ENCODE peak calls at places on chromosomes 5 and 9, in five cellular contexts. One of them, this sample, is unnamed.
A peak's percentile ranks its signal among the peaks of the same experiment; 100 is the strongest.

GRCh38 chr5:176609724-176610429 is at the start of gene GPRIN1:
- DNase-seq in activated naive CD8-positive, alpha-beta T cell treated with anti-CD3 and anti-CD28 coated beads, Interleukin-2, amount 50 U/mL, for 24 hours: peak; percentile 72
- DNase-seq in activated effector memory CD4-positive, alpha-beta T cell treated with Interleukin-2 at 50 U/mL for 16 hours: peak; percentile 42
- DNase-seq in CD4-positive, CD25-positive, alpha-beta regulatory T cell: peak; percentile 41
- DNase-seq in EL: peak; percentile 70
- DNase-seq in this sample: peak; percentile 84

GRCh38 chr5:140214831-140215230 is 39.8 kb downstream of the CYSTM1 start:
- DNase-seq in activated effector memory CD4-positive, alpha-beta T cell treated with Interleukin-2 at 50 U/mL for 16 hours: no peak
- DNase-seq in CD4-positive, CD25-positive, alpha-beta regulatory T cell: no peak
- DNase-seq in EL: peak; percentile 76
- DNase-seq in activated naive CD8-positive, alpha-beta T cell treated with anti-CD3 and anti-CD28 coated beads, Interleukin-2, amount 50 U/mL, for 24 hours: no peak
- DNase-seq in this sample: no peak

GRCh38 chr9:16445141-16445920 is 425.1 kb downstream of the BNC2 start:
- DNase-seq in CD4-positive, CD25-positive, alpha-beta regulatory T cell: no peak
- DNase-seq in activated naive CD8-positive, alpha-beta T cell treated with anti-CD3 and anti-CD28 coated beads, Interleukin-2, amount 50 U/mL, for 24 hours: no peak
- DNase-seq in EL: peak; percentile 48
- DNase-seq in activated effector memory CD4-positive, alpha-beta T cell treated with Interleukin-2 at 50 U/mL for 16 hours: no peak
- DNase-seq in this sample: peak; percentile 30

GRCh38 chr9:78325343-78325742 is 28.4 kb downstream of the PSAT1 start:
- DNase-seq in EL: peak; percentile 32
- DNase-seq in CD4-positive, CD25-positive, alpha-beta regulatory T cell: no peak
- DNase-seq in activated naive CD8-positive, alpha-beta T cell treated with anti-CD3 and anti-CD28 coated beads, Interleukin-2, amount 50 U/mL, for 24 hours: no peak
- DNase-seq in activated effector memory CD4-positive, alpha-beta T cell treated with Interleukin-2 at 50 U/mL for 16 hours: no peak
- DNase-seq in this sample: no peak

GRCh38 chr5:79069488-79070001 is at the start of the genes BHMT2 and DMGDH:
- DNase-seq in CD4-positive, CD25-positive, alpha-beta regulatory T cell: no peak
- DNase-seq in activated effector memory CD4-positive, alpha-beta T cell treated with Interleukin-2 at 50 U/mL for 16 hours: no peak
- DNase-seq in activated naive CD8-positive, alpha-beta T cell treated with anti-CD3 and anti-CD28 coated beads, Interleukin-2, amount 50 U/mL, for 24 hours: peak; percentile 13
- DNase-seq in EL: peak; percentile 73
- DNase-seq in this sample: no peak

GRCh38 chr5:62208218-62208852 is 97.7 kb upstream of the KIF2A start:
- DNase-seq in activated naive CD8-positive, alpha-beta T cell treated with anti-CD3 and anti-CD28 coated beads, Interleukin-2, amount 50 U/mL, for 24 hours: no peak
- DNase-seq in EL: no peak
- DNase-seq in activated effector memory CD4-positive, alpha-beta T cell treated with Interleukin-2 at 50 U/mL for 16 hours: no peak
- DNase-seq in CD4-positive, CD25-positive, alpha-beta regulatory T cell: no peak
- DNase-seq in this sample: peak; percentile 74

GRCh38 chr5:65907138-65907537 is 19.2 kb upstream of the ERBIN start:
- DNase-seq in activated naive CD8-positive, alpha-beta T cell treated with anti-CD3 and anti-CD28 coated beads, Interleukin-2, amount 50 U/mL, for 24 hours: no peak
- DNase-seq in CD4-positive, CD25-positive, alpha-beta regulatory T cell: no peak
- DNase-seq in EL: peak; percentile 26
- DNase-seq in activated effector memory CD4-positive, alpha-beta T cell treated with Interleukin-2 at 50 U/mL for 16 hours: no peak
- DNase-seq in this sample: peak; percentile 0

GRCh38 chr9:35397216-35397698 is 92.7 kb upstream of the RUSC2 start:
- DNase-seq in CD4-positive, CD25-positive, alpha-beta regulatory T cell: no peak
- DNase-seq in activated naive CD8-positive, alpha-beta T cell treated with anti-CD3 and anti-CD28 coated beads, Interleukin-2, amount 50 U/mL, for 24 hours: no peak
- DNase-seq in activated effector memory CD4-positive, alpha-beta T cell treated with Interleukin-2 at 50 U/mL for 16 hours: no peak
- DNase-seq in EL: no peak
- DNase-seq in this sample: no peak

GRCh38 chr5:124923131-124923530 is 176.7 kb upstream of the ZNF608 start:
- DNase-seq in EL: no peak
- DNase-seq in activated effector memory CD4-positive, alpha-beta T cell treated with Interleukin-2 at 50 U/mL for 16 hours: no peak
- DNase-seq in activated naive CD8-positive, alpha-beta T cell treated with anti-CD3 and anti-CD28 coated beads, Interleukin-2, amount 50 U/mL, for 24 hours: no peak
- DNase-seq in CD4-positive, CD25-positive, alpha-beta regulatory T cell: no peak
- DNase-seq in this sample: peak; percentile 94

GRCh38 chr9:89243296-89244061 is 64.9 kb upstream of the SHC3 start:
- DNase-seq in EL: no peak
- DNase-seq in activated effector memory CD4-positive, alpha-beta T cell treated with Interleukin-2 at 50 U/mL for 16 hours: no peak
- DNase-seq in CD4-positive, CD25-positive, alpha-beta regulatory T cell: no peak
- DNase-seq in activated naive CD8-positive, alpha-beta T cell treated with anti-CD3 and anti-CD28 coated beads, Interleukin-2, amount 50 U/mL, for 24 hours: no peak
- DNase-seq in this sample: no peak

GRCh38 chr5:133523013-133523658 is 89.2 kb downstream of the FSTL4 start:
- DNase-seq in CD4-positive, CD25-positive, alpha-beta regulatory T cell: no peak
- DNase-seq in activated effector memory CD4-positive, alpha-beta T cell treated with Interleukin-2 at 50 U/mL for 16 hours: no peak
- DNase-seq in activated naive CD8-positive, alpha-beta T cell treated with anti-CD3 and anti-CD28 coated beads, Interleukin-2, amount 50 U/mL, for 24 hours: no peak
- DNase-seq in EL: no peak
- DNase-seq in this sample: no peak

GRCh38 chr5:98121036-98121936 is 652.2 kb upstream of the RGMB start:
- DNase-seq in EL: no peak
- DNase-seq in activated naive CD8-positive, alpha-beta T cell treated with anti-CD3 and anti-CD28 coated beads, Interleukin-2, amount 50 U/mL, for 24 hours: no peak
- DNase-seq in activated effector memory CD4-positive, alpha-beta T cell treated with Interleukin-2 at 50 U/mL for 16 hours: no peak
- DNase-seq in CD4-positive, CD25-positive, alpha-beta regulatory T cell: no peak
- DNase-seq in this sample: no peak

GRCh38 chr9:109477269-109478203 is 20.6 kb downstream of the PTPN3 start:
- DNase-seq in activated naive CD8-positive, alpha-beta T cell treated with anti-CD3 and anti-CD28 coated beads, Interleukin-2, amount 50 U/mL, for 24 hours: no peak
- DNase-seq in EL: no peak
- DNase-seq in activated effector memory CD4-positive, alpha-beta T cell treated with Interleukin-2 at 50 U/mL for 16 hours: no peak
- DNase-seq in CD4-positive, CD25-positive, alpha-beta regulatory T cell: no peak
- DNase-seq in this sample: peak; percentile 41

GRCh38 chr5:149212203-149212951 is 59.3 kb upstream of the AFAP1L1 start:
- DNase-seq in CD4-positive, CD25-positive, alpha-beta regulatory T cell: no peak
- DNase-seq in activated naive CD8-positive, alpha-beta T cell treated with anti-CD3 and anti-CD28 coated beads, Interleukin-2, amount 50 U/mL, for 24 hours: no peak
- DNase-seq in EL: peak; percentile 99
- DNase-seq in activated effector memory CD4-positive, alpha-beta T cell treated with Interleukin-2 at 50 U/mL for 16 hours: no peak
- DNase-seq in this sample: no peak

GRCh38 chr5:154388842-154389241 is 57.0 kb upstream of the SAP30L start:
- DNase-seq in activated effector memory CD4-positive, alpha-beta T cell treated with Interleukin-2 at 50 U/mL for 16 hours: no peak
- DNase-seq in activated naive CD8-positive, alpha-beta T cell treated with anti-CD3 and anti-CD28 coated beads, Interleukin-2, amount 50 U/mL, for 24 hours: no peak
- DNase-seq in EL: no peak
- DNase-seq in CD4-positive, CD25-positive, alpha-beta regulatory T cell: no peak
- DNase-seq in this sample: no peak

GRCh38 chr5:32303755-32304120 is 9.0 kb downstream of the MTMR12 start:
- DNase-seq in CD4-positive, CD25-positive, alpha-beta regulatory T cell: no peak
- DNase-seq in activated naive CD8-positive, alpha-beta T cell treated with anti-CD3 and anti-CD28 coated beads, Interleukin-2, amount 50 U/mL, for 24 hours: no peak
- DNase-seq in EL: no peak
- DNase-seq in activated effector memory CD4-positive, alpha-beta T cell treated with Interleukin-2 at 50 U/mL for 16 hours: no peak
- DNase-seq in this sample: no peak

GRCh38 chr9:13615660-13616615 is 336.4 kb upstream of the MPDZ start:
- DNase-seq in activated effector memory CD4-positive, alpha-beta T cell treated with Interleukin-2 at 50 U/mL for 16 hours: no peak
- DNase-seq in CD4-positive, CD25-positive, alpha-beta regulatory T cell: no peak
- DNase-seq in activated naive CD8-positive, alpha-beta T cell treated with anti-CD3 and anti-CD28 coated beads, Interleukin-2, amount 50 U/mL, for 24 hours: no peak
- DNase-seq in EL: no peak
- DNase-seq in this sample: no peak

GRCh38 chr5:35780236-35780635 is 76.5 kb upstream of the IL7R start:
- DNase-seq in CD4-positive, CD25-positive, alpha-beta regulatory T cell: no peak
- DNase-seq in activated effector memory CD4-positive, alpha-beta T cell treated with Interleukin-2 at 50 U/mL for 16 hours: no peak
- DNase-seq in EL: no peak
- DNase-seq in activated naive CD8-positive, alpha-beta T cell treated with anti-CD3 and anti-CD28 coated beads, Interleukin-2, amount 50 U/mL, for 24 hours: peak; percentile 41
- DNase-seq in this sample: no peak

GRCh38 chr5:164869325-164869724 is 1363.9 kb downstream of the MAT2B start:
- DNase-seq in EL: no peak
- DNase-seq in activated effector memory CD4-positive, alpha-beta T cell treated with Interleukin-2 at 50 U/mL for 16 hours: no peak
- DNase-seq in activated naive CD8-positive, alpha-beta T cell treated with anti-CD3 and anti-CD28 coated beads, Interleukin-2, amount 50 U/mL, for 24 hours: no peak
- DNase-seq in CD4-positive, CD25-positive, alpha-beta regulatory T cell: no peak
- DNase-seq in this sample: no peak

GRCh38 chr9:137095664-137096517 is 9.1 kb downstream of the MAN1B1 start:
- DNase-seq in activated naive CD8-positive, alpha-beta T cell treated with anti-CD3 and anti-CD28 coated beads, Interleukin-2, amount 50 U/mL, for 24 hours: peak; percentile 87
- DNase-seq in activated effector memory CD4-positive, alpha-beta T cell treated with Interleukin-2 at 50 U/mL for 16 hours: peak; percentile 80
- DNase-seq in EL: no peak
- DNase-seq in CD4-positive, CD25-positive, alpha-beta regulatory T cell: peak; percentile 79
- DNase-seq in this sample: no peak

GRCh38 chr9:131422241-131422792 is 28.4 kb downstream of the PRRC2B start:
- DNase-seq in activated effector memory CD4-positive, alpha-beta T cell treated with Interleukin-2 at 50 U/mL for 16 hours: no peak
- DNase-seq in CD4-positive, CD25-positive, alpha-beta regulatory T cell: no peak
- DNase-seq in activated naive CD8-positive, alpha-beta T cell treated with anti-CD3 and anti-CD28 coated beads, Interleukin-2, amount 50 U/mL, for 24 hours: no peak
- DNase-seq in EL: peak; percentile 26
- DNase-seq in this sample: no peak

GRCh38 chr5:68285075-68285827 is 69.7 kb downstream of the PIK3R1 start:
- DNase-seq in EL: no peak
- DNase-seq in activated naive CD8-positive, alpha-beta T cell treated with anti-CD3 and anti-CD28 coated beads, Interleukin-2, amount 50 U/mL, for 24 hours: no peak
- DNase-seq in activated effector memory CD4-positive, alpha-beta T cell treated with Interleukin-2 at 50 U/mL for 16 hours: no peak
- DNase-seq in CD4-positive, CD25-positive, alpha-beta regulatory T cell: no peak
- DNase-seq in this sample: no peak

GRCh38 chr5:43663916-43664315 is 60.9 kb downstream of the NNT start:
- DNase-seq in activated effector memory CD4-positive, alpha-beta T cell treated with Interleukin-2 at 50 U/mL for 16 hours: no peak
- DNase-seq in CD4-positive, CD25-positive, alpha-beta regulatory T cell: no peak
- DNase-seq in EL: no peak
- DNase-seq in activated naive CD8-positive, alpha-beta T cell treated with anti-CD3 and anti-CD28 coated beads, Interleukin-2, amount 50 U/mL, for 24 hours: no peak
- DNase-seq in this sample: no peak

GRCh38 chr5:1278656-1279442 is 16.0 kb downstream of the TERT start:
- DNase-seq in activated naive CD8-positive, alpha-beta T cell treated with anti-CD3 and anti-CD28 coated beads, Interleukin-2, amount 50 U/mL, for 24 hours: no peak
- DNase-seq in CD4-positive, CD25-positive, alpha-beta regulatory T cell: no peak
- DNase-seq in activated effector memory CD4-positive, alpha-beta T cell treated with Interleukin-2 at 50 U/mL for 16 hours: no peak
- DNase-seq in EL: peak; percentile 41
- DNase-seq in this sample: no peak

GRCh38 chr5:141618030-141618803 is 583 bp downstream of the DIAPH1 start:
- DNase-seq in CD4-positive, CD25-positive, alpha-beta regulatory T cell: peak; percentile 36
- DNase-seq in activated naive CD8-positive, alpha-beta T cell treated with anti-CD3 and anti-CD28 coated beads, Interleukin-2, amount 50 U/mL, for 24 hours: peak; percentile 71
- DNase-seq in activated effector memory CD4-positive, alpha-beta T cell treated with Interleukin-2 at 50 U/mL for 16 hours: peak; percentile 34
- DNase-seq in EL: peak; percentile 56
- DNase-seq in this sample: peak; percentile 66

GRCh38 chr5:20537911-20538310 is 549.9 kb upstream of the CDH18 start:
- DNase-seq in CD4-positive, CD25-positive, alpha-beta regulatory T cell: no peak
- DNase-seq in activated effector memory CD4-positive, alpha-beta T cell treated with Interleukin-2 at 50 U/mL for 16 hours: no peak
- DNase-seq in EL: no peak
- DNase-seq in activated naive CD8-positive, alpha-beta T cell treated with anti-CD3 and anti-CD28 coated beads, Interleukin-2, amount 50 U/mL, for 24 hours: no peak
- DNase-seq in this sample: no peak

GRCh38 chr5:54655266-54655665 is 137.7 kb downstream of the SNX18 start:
- DNase-seq in activated effector memory CD4-positive, alpha-beta T cell treated with Interleukin-2 at 50 U/mL for 16 hours: no peak
- DNase-seq in EL: no peak
- DNase-seq in activated naive CD8-positive, alpha-beta T cell treated with anti-CD3 and anti-CD28 coated beads, Interleukin-2, amount 50 U/mL, for 24 hours: no peak
- DNase-seq in CD4-positive, CD25-positive, alpha-beta regulatory T cell: no peak
- DNase-seq in this sample: no peak

GRCh38 chr5:115098041-115098702 is 71.5 kb downstream of the TRIM36 start:
- DNase-seq in activated naive CD8-positive, alpha-beta T cell treated with anti-CD3 and anti-CD28 coated beads, Interleukin-2, amount 50 U/mL, for 24 hours: peak; percentile 18
- DNase-seq in CD4-positive, CD25-positive, alpha-beta regulatory T cell: no peak
- DNase-seq in activated effector memory CD4-positive, alpha-beta T cell treated with Interleukin-2 at 50 U/mL for 16 hours: no peak
- DNase-seq in EL: peak; percentile 54
- DNase-seq in this sample: peak; percentile 36

GRCh38 chr5:74499236-74499635 is 141.3 kb downstream of the ENC1 start:
- DNase-seq in activated effector memory CD4-positive, alpha-beta T cell treated with Interleukin-2 at 50 U/mL for 16 hours: no peak
- DNase-seq in CD4-positive, CD25-positive, alpha-beta regulatory T cell: no peak
- DNase-seq in EL: no peak
- DNase-seq in activated naive CD8-positive, alpha-beta T cell treated with anti-CD3 and anti-CD28 coated beads, Interleukin-2, amount 50 U/mL, for 24 hours: no peak
- DNase-seq in this sample: no peak

GRCh38 chr5:146024034-146024433 is 81.3 kb downstream of the PLAC8L1 start:
- DNase-seq in CD4-positive, CD25-positive, alpha-beta regulatory T cell: no peak
- DNase-seq in activated effector memory CD4-positive, alpha-beta T cell treated with Interleukin-2 at 50 U/mL for 16 hours: no peak
- DNase-seq in EL: no peak
- DNase-seq in activated naive CD8-positive, alpha-beta T cell treated with anti-CD3 and anti-CD28 coated beads, Interleukin-2, amount 50 U/mL, for 24 hours: no peak
- DNase-seq in this sample: no peak

GRCh38 chr5:116600876-116601275 is 26.3 kb upstream of the SEMA6A start:
- DNase-seq in activated effector memory CD4-positive, alpha-beta T cell treated with Interleukin-2 at 50 U/mL for 16 hours: no peak
- DNase-seq in EL: peak; percentile 6
- DNase-seq in CD4-positive, CD25-positive, alpha-beta regulatory T cell: no peak
- DNase-seq in activated naive CD8-positive, alpha-beta T cell treated with anti-CD3 and anti-CD28 coated beads, Interleukin-2, amount 50 U/mL, for 24 hours: no peak
- DNase-seq in this sample: no peak

GRCh38 chr9:99437145-99437544 is 215.1 kb downstream of the SEC61B start:
- DNase-seq in activated effector memory CD4-positive, alpha-beta T cell treated with Interleukin-2 at 50 U/mL for 16 hours: no peak
- DNase-seq in activated naive CD8-positive, alpha-beta T cell treated with anti-CD3 and anti-CD28 coated beads, Interleukin-2, amount 50 U/mL, for 24 hours: no peak
- DNase-seq in EL: no peak
- DNase-seq in CD4-positive, CD25-positive, alpha-beta regulatory T cell: no peak
- DNase-seq in this sample: no peak

GRCh38 chr9:93945400-93946337 is 9.5 kb downstream of the BARX1 start:
- DNase-seq in EL: no peak
- DNase-seq in activated naive CD8-positive, alpha-beta T cell treated with anti-CD3 and anti-CD28 coated beads, Interleukin-2, amount 50 U/mL, for 24 hours: no peak
- DNase-seq in activated effector memory CD4-positive, alpha-beta T cell treated with Interleukin-2 at 50 U/mL for 16 hours: no peak
- DNase-seq in CD4-positive, CD25-positive, alpha-beta regulatory T cell: no peak
- DNase-seq in this sample: no peak

GRCh38 chr5:39531299-39531698 is 106.5 kb upstream of the DAB2 start:
- DNase-seq in EL: no peak
- DNase-seq in activated naive CD8-positive, alpha-beta T cell treated with anti-CD3 and anti-CD28 coated beads, Interleukin-2, amount 50 U/mL, for 24 hours: no peak
- DNase-seq in activated effector memory CD4-positive, alpha-beta T cell treated with Interleukin-2 at 50 U/mL for 16 hours: no peak
- DNase-seq in CD4-positive, CD25-positive, alpha-beta regulatory T cell: no peak
- DNase-seq in this sample: no peak

GRCh38 chr5:10729320-10730133 is 31.5 kb downstream of the DAP start:
- DNase-seq in EL: peak; percentile 51
- DNase-seq in activated naive CD8-positive, alpha-beta T cell treated with anti-CD3 and anti-CD28 coated beads, Interleukin-2, amount 50 U/mL, for 24 hours: no peak
- DNase-seq in activated effector memory CD4-positive, alpha-beta T cell treated with Interleukin-2 at 50 U/mL for 16 hours: no peak
- DNase-seq in CD4-positive, CD25-positive, alpha-beta regulatory T cell: no peak
- DNase-seq in this sample: no peak

GRCh38 chr5:165757756-165758155 is 2252.3 kb downstream of the MAT2B start:
- DNase-seq in activated naive CD8-positive, alpha-beta T cell treated with anti-CD3 and anti-CD28 coated beads, Interleukin-2, amount 50 U/mL, for 24 hours: no peak
- DNase-seq in EL: no peak
- DNase-seq in activated effector memory CD4-positive, alpha-beta T cell treated with Interleukin-2 at 50 U/mL for 16 hours: no peak
- DNase-seq in CD4-positive, CD25-positive, alpha-beta regulatory T cell: no peak
- DNase-seq in this sample: no peak

GRCh38 chr5:34717426-34718327 is 61.5 kb downstream of the RAI14 start:
- DNase-seq in activated naive CD8-positive, alpha-beta T cell treated with anti-CD3 and anti-CD28 coated beads, Interleukin-2, amount 50 U/mL, for 24 hours: no peak
- DNase-seq in activated effector memory CD4-positive, alpha-beta T cell treated with Interleukin-2 at 50 U/mL for 16 hours: no peak
- DNase-seq in EL: peak; percentile 99
- DNase-seq in CD4-positive, CD25-positive, alpha-beta regulatory T cell: no peak
- DNase-seq in this sample: no peak

GRCh38 chr5:124643306-124643705 is 103.1 kb downstream of the ZNF608 start:
- DNase-seq in EL: no peak
- DNase-seq in CD4-positive, CD25-positive, alpha-beta regulatory T cell: no peak
- DNase-seq in activated effector memory CD4-positive, alpha-beta T cell treated with Interleukin-2 at 50 U/mL for 16 hours: no peak
- DNase-seq in activated naive CD8-positive, alpha-beta T cell treated with anti-CD3 and anti-CD28 coated beads, Interleukin-2, amount 50 U/mL, for 24 hours: no peak
- DNase-seq in this sample: no peak

GRCh38 chr5:139746691-139747582 is 48.7 kb upstream of the PSD2 start:
- DNase-seq in activated naive CD8-positive, alpha-beta T cell treated with anti-CD3 and anti-CD28 coated beads, Interleukin-2, amount 50 U/mL, for 24 hours: peak; percentile 86
- DNase-seq in EL: peak; percentile 57
- DNase-seq in activated effector memory CD4-positive, alpha-beta T cell treated with Interleukin-2 at 50 U/mL for 16 hours: peak; percentile 25
- DNase-seq in CD4-positive, CD25-positive, alpha-beta regulatory T cell: peak; percentile 52
- DNase-seq in this sample: peak; percentile 44

This sample was measured in NCI-H345.